ENCODE peak calls at places on chromosomes 5 and 9, in four cellular contexts. Z is heart right ventricle, C is Daoy, D is breast epithelium. X is an unnamed sample.

GRCh38 chr9:124343533-124344290 is 71.5 kb downstream of the PSMB7 start:
- DNase-seq in Z (no peak), D (no peak), C (no peak), X (no peak)

GRCh38 chr5:178667109-178667508 is 40.3 kb upstream of the CLK4 start:
- DNase-seq in C (no peak), D (no peak), Z (no peak), X (no peak)

GRCh38 chr9:4375424-4376195 is 75.7 kb upstream of the GLIS3 start:
- DNase-seq in Z (no peak), D (no peak), C (peak), X (peak)

GRCh38 chr5:58149750-58150149 is 310.1 kb downstream of the PLK2 start:
- DNase-seq in Z (no peak), D (no peak), C (peak), X (no peak)

GRCh38 chr5:16127865-16128544 is 51.6 kb downstream of the MARCHF11 start:
- DNase-seq in Z (no peak), D (no peak), C (no peak), X (no peak)

GRCh38 chr5:53407373-53407772 is 73.1 kb upstream of the FST start:
- DNase-seq in C (no peak), D (no peak), Z (no peak), X (no peak)

GRCh38 chr5:123088031-123088805 is 823 bp upstream of the PRDM6 start:
- DNase-seq in D (no peak), Z (no peak), C (peak), X (peak)

GRCh38 chr9:34555002-34555348 is 32.2 kb upstream of the ENHO start:
- DNase-seq in D (no peak), C (no peak), Z (no peak), X (no peak)

GRCh38 chr9:134283692-134284265 is 42.5 kb upstream of the RXRA start:
- DNase-seq in C (no peak), Z (no peak), D (no peak), X (no peak)

GRCh38 chr9:112028242-112029221 is 131.9 kb downstream of the UGCG start:
- DNase-seq in C (peak), D (no peak), Z (no peak), X (peak)

GRCh38 chr9:107628444-107628843 is 138.9 kb upstream of the KLF4 start:
- DNase-seq in C (no peak), D (no peak), Z (no peak), X (no peak)

GRCh38 chr5:131064669-131065371 is 100.2 kb downstream of the HINT1 start:
- DNase-seq in Z (no peak), D (no peak), C (no peak), X (no peak)

GRCh38 chr5:77843570-77844407 is 67.7 kb upstream of the TBCA start:
- DNase-seq in D (no peak), C (no peak), Z (no peak), X (no peak)

GRCh38 chr5:64958757-64959391 is 190.1 kb downstream of the CWC27 start:
- DNase-seq in Z (no peak), C (peak), D (no peak), X (peak)

GRCh38 chr5:143828710-143829109 is 16.7 kb downstream of the HMHB1 start:
- DNase-seq in Z (no peak), C (no peak), D (no peak), X (no peak)

GRCh38 chr5:60993875-60994571 is 49.0 kb downstream of the NDUFAF2 start:
- DNase-seq in Z (peak), C (no peak), D (no peak), X (no peak)

GRCh38 chr5:76794871-76795270 is 24.0 kb upstream of the F2RL1 start:
- DNase-seq in Z (no peak), C (no peak), D (no peak), X (no peak)

GRCh38 chr9:21854594-21854993 is 52.2 kb downstream of the MTAP start:
- DNase-seq in C (no peak), D (no peak), Z (no peak), X (no peak)

GRCh38 chr5:31753700-31754461 is 115.0 kb downstream of the PDZD2 start:
- DNase-seq in C (no peak), D (no peak), Z (no peak), X (no peak)

GRCh38 chr9:134208310-134208841 is 44.0 kb upstream of the RNU6ATAC start:
- DNase-seq in Z (peak), D (peak), C (no peak), X (no peak)

GRCh38 chr5:115545065-115545882 is 699 bp upstream of the FEM1C start:
- DNase-seq in Z (no peak), C (no peak), D (no peak), X (no peak)